ENCODE peak calls at places on chromosomes 13 and 19, in six cellular contexts. One of them, this sample, is unnamed.

GRCh38 chr13:110070511-110071120 is 236.3 kb downstream of the COL4A1 start:
- DNase-seq in body of pancreas: no peak
- DNase-seq in neural crest cell: no peak
- DNase-seq in AG09309: peak
- DNase-seq in endothelial cell of umbilical vein: no peak
- DNase-seq in progenitor cell of endocrine pancreas: no peak
- DNase-seq in this sample: peak

GRCh38 chr19:42204684-42205083 is 12.8 kb downstream of the DEDD2 start:
- DNase-seq in body of pancreas: no peak
- DNase-seq in progenitor cell of endocrine pancreas: no peak
- DNase-seq in endothelial cell of umbilical vein: no peak
- DNase-seq in neural crest cell: no peak
- DNase-seq in AG09309: no peak
- DNase-seq in this sample: no peak

GRCh38 chr13:54356849-54357248 is 1328.2 kb downstream of the OLFM4 start:
- DNase-seq in AG09309: no peak
- DNase-seq in body of pancreas: no peak
- DNase-seq in endothelial cell of umbilical vein: no peak
- DNase-seq in progenitor cell of endocrine pancreas: no peak
- DNase-seq in neural crest cell: no peak
- DNase-seq in this sample: no peak

GRCh38 chr19:48636859-48637448 is at the start of gene DBP:
- DNase-seq in endothelial cell of umbilical vein: no peak
- DNase-seq in body of pancreas: no peak
- DNase-seq in progenitor cell of endocrine pancreas: no peak
- DNase-seq in AG09309: no peak
- DNase-seq in neural crest cell: no peak
- DNase-seq in this sample: no peak

GRCh38 chr19:37963190-37963947 is 56.4 kb downstream of the SIPA1L3 start:
- DNase-seq in endothelial cell of umbilical vein: peak
- DNase-seq in body of pancreas: no peak
- DNase-seq in progenitor cell of endocrine pancreas: no peak
- DNase-seq in neural crest cell: no peak
- DNase-seq in AG09309: peak
- DNase-seq in this sample: peak

GRCh38 chr19:56917998-56918397 is 77.5 kb upstream of the PEG3 start:
- DNase-seq in progenitor cell of endocrine pancreas: no peak
- DNase-seq in body of pancreas: no peak
- DNase-seq in endothelial cell of umbilical vein: no peak
- DNase-seq in neural crest cell: no peak
- DNase-seq in AG09309: no peak
- DNase-seq in this sample: no peak

GRCh38 chr19:44644391-44645016 is 794 bp downstream of the PVR start:
- DNase-seq in body of pancreas: peak
- DNase-seq in neural crest cell: peak
- DNase-seq in progenitor cell of endocrine pancreas: no peak
- DNase-seq in endothelial cell of umbilical vein: peak
- DNase-seq in AG09309: no peak
- DNase-seq in this sample: peak

GRCh38 chr13:41332829-41333228 is 21.8 kb downstream of the NAA16 start:
- DNase-seq in AG09309: no peak
- DNase-seq in progenitor cell of endocrine pancreas: no peak
- DNase-seq in body of pancreas: no peak
- DNase-seq in endothelial cell of umbilical vein: no peak
- DNase-seq in neural crest cell: no peak
- DNase-seq in this sample: no peak

GRCh38 chr13:22648325-22648758 is 532.4 kb upstream of the SGCG start:
- DNase-seq in neural crest cell: no peak
- DNase-seq in body of pancreas: no peak
- DNase-seq in AG09309: no peak
- DNase-seq in endothelial cell of umbilical vein: no peak
- DNase-seq in progenitor cell of endocrine pancreas: no peak
- DNase-seq in this sample: no peak

GRCh38 chr19:46659151-46660007 is 1.6 kb downstream of the DACT3 start:
- DNase-seq in body of pancreas: no peak
- DNase-seq in progenitor cell of endocrine pancreas: no peak
- DNase-seq in AG09309: no peak
- DNase-seq in neural crest cell: peak
- DNase-seq in endothelial cell of umbilical vein: no peak
- DNase-seq in this sample: no peak

GRCh38 chr13:74132768-74133656 is 1.2 kb downstream of the KLF12 start:
- DNase-seq in endothelial cell of umbilical vein: peak
- DNase-seq in AG09309: no peak
- DNase-seq in body of pancreas: no peak
- DNase-seq in neural crest cell: peak
- DNase-seq in progenitor cell of endocrine pancreas: no peak
- DNase-seq in this sample: peak

GRCh38 chr19:3712663-3713531 is 4.7 kb downstream of the TJP3 start:
- DNase-seq in AG09309: no peak
- DNase-seq in progenitor cell of endocrine pancreas: no peak
- DNase-seq in neural crest cell: no peak
- DNase-seq in body of pancreas: no peak
- DNase-seq in endothelial cell of umbilical vein: no peak
- DNase-seq in this sample: no peak

GRCh38 chr13:24225930-24226329 is 65.4 kb downstream of the SPATA13 start:
- DNase-seq in progenitor cell of endocrine pancreas: no peak
- DNase-seq in endothelial cell of umbilical vein: no peak
- DNase-seq in body of pancreas: no peak
- DNase-seq in AG09309: no peak
- DNase-seq in neural crest cell: no peak
- DNase-seq in this sample: no peak

GRCh38 chr19:40705362-40705651 is 11.4 kb downstream of the COQ8B start:
- DNase-seq in neural crest cell: no peak
- DNase-seq in progenitor cell of endocrine pancreas: no peak
- DNase-seq in body of pancreas: no peak
- DNase-seq in AG09309: no peak
- DNase-seq in endothelial cell of umbilical vein: no peak
- DNase-seq in this sample: no peak

GRCh38 chr19:17687857-17688784 is at the start of gene UNC13A:
- DNase-seq in endothelial cell of umbilical vein: no peak
- DNase-seq in body of pancreas: peak
- DNase-seq in AG09309: no peak
- DNase-seq in progenitor cell of endocrine pancreas: peak
- DNase-seq in neural crest cell: peak
- DNase-seq in this sample: no peak

GRCh38 chr19:48795855-48796142 is 15.0 kb downstream of the BCAT2 start:
- DNase-seq in endothelial cell of umbilical vein: no peak
- DNase-seq in progenitor cell of endocrine pancreas: no peak
- DNase-seq in AG09309: no peak
- DNase-seq in body of pancreas: no peak
- DNase-seq in neural crest cell: no peak
- DNase-seq in this sample: no peak

GRCh38 chr13:66660013-66660804 is 569.9 kb downstream of the PCDH9 start:
- DNase-seq in endothelial cell of umbilical vein: peak
- DNase-seq in progenitor cell of endocrine pancreas: no peak
- DNase-seq in neural crest cell: no peak
- DNase-seq in AG09309: no peak
- DNase-seq in body of pancreas: no peak
- DNase-seq in this sample: peak

GRCh38 chr13:21568854-21569253 is 35.1 kb downstream of the MICU2 start:
- DNase-seq in AG09309: no peak
- DNase-seq in body of pancreas: no peak
- DNase-seq in progenitor cell of endocrine pancreas: no peak
- DNase-seq in endothelial cell of umbilical vein: no peak
- DNase-seq in neural crest cell: no peak
- DNase-seq in this sample: no peak

GRCh38 chr13:21576424-21576823 is 27.5 kb downstream of the MICU2 start:
- DNase-seq in body of pancreas: no peak
- DNase-seq in endothelial cell of umbilical vein: peak
- DNase-seq in progenitor cell of endocrine pancreas: no peak
- DNase-seq in neural crest cell: no peak
- DNase-seq in AG09309: no peak
- DNase-seq in this sample: peak

GRCh38 chr13:21579754-21580316 is 24.1 kb downstream of the MICU2 start:
- DNase-seq in endothelial cell of umbilical vein: peak
- DNase-seq in body of pancreas: no peak
- DNase-seq in progenitor cell of endocrine pancreas: no peak
- DNase-seq in AG09309: no peak
- DNase-seq in neural crest cell: no peak
- DNase-seq in this sample: no peak

GRCh38 chr13:21569686-21570085 is 34.3 kb downstream of the MICU2 start:
- DNase-seq in endothelial cell of umbilical vein: no peak
- DNase-seq in neural crest cell: no peak
- DNase-seq in progenitor cell of endocrine pancreas: no peak
- DNase-seq in body of pancreas: no peak
- DNase-seq in AG09309: no peak
- DNase-seq in this sample: no peak

DNA sequence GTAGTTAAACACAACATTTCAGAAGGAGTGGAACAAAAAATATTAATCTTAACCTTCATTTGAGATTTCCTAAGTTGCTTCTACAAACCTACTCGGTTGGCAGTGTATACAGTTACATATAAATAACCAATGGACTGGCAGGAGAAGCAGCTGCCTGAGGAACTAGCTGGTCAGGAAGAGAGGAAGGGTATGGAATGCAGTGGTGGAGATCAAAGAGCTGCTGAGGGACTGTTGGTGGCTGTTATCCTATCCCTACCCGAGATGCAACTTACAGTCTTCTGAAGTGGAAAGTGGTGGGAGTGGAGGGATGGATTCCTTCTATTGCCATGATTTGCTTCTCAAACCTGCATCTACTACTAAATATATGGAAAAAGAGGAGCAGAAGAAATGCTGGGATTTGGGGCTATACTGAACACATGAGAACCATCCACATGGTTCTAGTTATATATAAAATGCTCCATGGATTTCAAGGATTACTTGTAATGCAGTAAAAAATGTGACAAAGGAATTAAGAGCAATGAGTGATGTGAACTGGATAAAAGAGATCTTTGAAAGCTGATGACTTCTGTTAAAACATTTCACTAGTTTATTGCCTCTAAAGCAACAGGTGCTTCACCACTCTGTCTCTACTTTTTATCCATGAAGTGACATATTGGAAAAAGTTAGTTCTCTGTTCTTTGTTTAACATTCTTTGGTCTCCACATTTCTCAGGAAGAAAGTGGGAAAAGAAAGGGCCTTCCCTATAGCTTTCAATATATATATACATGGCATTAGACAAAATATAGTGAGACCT is 29.9 kb downstream of the MICU2 start:
- DNase-seq in AG09309: no peak
- DNase-seq in progenitor cell of endocrine pancreas: no peak
- DNase-seq in body of pancreas: no peak
- DNase-seq in neural crest cell: no peak
- DNase-seq in endothelial cell of umbilical vein: no peak
- DNase-seq in this sample: no peak
- TF ChIP-seq CTCF in AG09309: no peak
- TF ChIP-seq CTCF in progenitor cell of endocrine pancreas: no peak
- TF ChIP-seq CTCF in body of pancreas: no peak
- TF ChIP-seq CTCF in neural crest cell: no peak
- TF ChIP-seq CTCF in endothelial cell of umbilical vein: no peak
- TF ChIP-seq CTCF in this sample: no peak

GRCh38 chr13:29936051-29936813 is 85.8 kb upstream of the UBL3 start:
- DNase-seq in endothelial cell of umbilical vein: no peak
- DNase-seq in body of pancreas: no peak
- DNase-seq in AG09309: no peak
- DNase-seq in progenitor cell of endocrine pancreas: peak
- DNase-seq in neural crest cell: no peak
- DNase-seq in this sample: no peak

GRCh38 chr13:29937379-29937778 is 87.0 kb upstream of the UBL3 start:
- DNase-seq in endothelial cell of umbilical vein: no peak
- DNase-seq in body of pancreas: no peak
- DNase-seq in progenitor cell of endocrine pancreas: no peak
- DNase-seq in AG09309: no peak
- DNase-seq in neural crest cell: no peak
- DNase-seq in this sample: no peak

GRCh38 chr13:29936961-29937360 is 86.5 kb upstream of the UBL3 start:
- DNase-seq in body of pancreas: no peak
- DNase-seq in endothelial cell of umbilical vein: no peak
- DNase-seq in AG09309: no peak
- DNase-seq in progenitor cell of endocrine pancreas: no peak
- DNase-seq in neural crest cell: no peak
- DNase-seq in this sample: no peak

GRCh38 chr13:29939158-29939557 is 88.7 kb upstream of the UBL3 start:
- DNase-seq in AG09309: no peak
- DNase-seq in endothelial cell of umbilical vein: no peak
- DNase-seq in body of pancreas: no peak
- DNase-seq in neural crest cell: no peak
- DNase-seq in progenitor cell of endocrine pancreas: no peak
- DNase-seq in this sample: no peak

DNA sequence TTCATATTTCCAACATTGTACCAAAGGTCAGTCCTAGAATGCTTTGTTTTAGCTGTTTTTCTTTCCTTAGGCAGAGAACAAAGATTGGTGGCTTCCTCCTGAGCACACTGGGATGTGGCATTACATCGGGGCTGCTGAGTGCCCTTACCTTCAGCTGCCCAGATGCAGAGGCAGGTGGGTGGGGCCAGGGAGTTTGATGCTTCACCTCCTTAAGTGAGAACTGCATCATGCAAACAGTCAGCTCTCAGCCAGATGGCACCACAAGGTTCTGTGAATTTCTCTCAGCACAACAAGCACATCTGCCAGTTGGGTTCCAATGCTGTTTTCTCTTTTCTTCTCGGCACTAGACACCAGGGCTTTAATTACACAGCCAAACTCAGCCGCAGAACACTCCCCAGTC is 87.4 kb upstream of the UBL3 start:
- DNase-seq in endothelial cell of umbilical vein: no peak
- DNase-seq in AG09309: no peak
- DNase-seq in progenitor cell of endocrine pancreas: no peak
- DNase-seq in neural crest cell: no peak
- DNase-seq in body of pancreas: no peak
- DNase-seq in this sample: no peak
- TF ChIP-seq CTCF in endothelial cell of umbilical vein: no peak
- TF ChIP-seq CTCF in AG09309: peak
- TF ChIP-seq CTCF in progenitor cell of endocrine pancreas: no peak
- TF ChIP-seq CTCF in neural crest cell: no peak
- TF ChIP-seq CTCF in body of pancreas: no peak
- TF ChIP-seq CTCF in this sample: peak

GRCh38 chr13:26095338-26095737 is 43.5 kb upstream of the SHISA2 start:
- DNase-seq in body of pancreas: no peak
- DNase-seq in AG09309: no peak
- DNase-seq in neural crest cell: no peak
- DNase-seq in progenitor cell of endocrine pancreas: no peak
- DNase-seq in endothelial cell of umbilical vein: no peak
- DNase-seq in this sample: no peak
- TF ChIP-seq CTCF in body of pancreas: no peak
- TF ChIP-seq CTCF in AG09309: no peak
- TF ChIP-seq CTCF in neural crest cell: no peak
- TF ChIP-seq CTCF in progenitor cell of endocrine pancreas: peak
- TF ChIP-seq CTCF in endothelial cell of umbilical vein: no peak
- TF ChIP-seq CTCF in this sample: no peak

DNA sequence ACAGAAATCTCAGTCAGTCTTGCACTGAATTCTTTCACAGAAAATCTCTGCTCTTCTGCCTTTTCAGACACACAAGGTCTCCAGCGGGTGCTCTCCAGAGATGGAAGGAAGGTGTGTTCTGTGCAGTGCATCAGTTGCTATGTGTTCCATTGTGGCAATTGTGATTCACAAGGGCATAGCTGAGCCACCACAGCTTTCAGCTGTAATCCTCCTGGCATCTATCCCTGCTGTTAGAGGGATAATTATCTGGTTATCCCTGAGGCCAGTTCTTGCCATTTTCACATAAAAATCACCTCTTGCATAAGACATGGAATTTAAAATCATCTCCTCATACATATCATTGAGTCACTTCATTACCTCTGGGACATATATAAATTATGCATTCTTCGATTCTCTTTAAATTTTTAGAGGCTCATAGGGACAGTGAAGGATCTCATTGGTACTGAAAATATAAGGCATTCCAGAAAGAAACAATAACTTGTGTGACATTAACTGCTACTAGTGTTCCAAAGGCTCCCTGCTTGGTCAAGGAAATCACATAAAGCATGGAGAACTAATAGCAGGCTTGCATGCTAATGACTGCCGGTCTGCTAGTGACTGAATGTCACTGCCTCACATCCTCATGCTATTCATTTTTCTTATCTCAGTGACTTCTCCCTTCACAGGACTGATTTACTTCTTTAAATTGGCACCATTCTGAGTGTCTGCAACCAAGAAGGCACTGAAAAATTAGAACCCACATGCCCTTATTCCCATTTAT is 214.0 kb downstream of the ENOX1 start:
- DNase-seq in AG09309: peak
- DNase-seq in neural crest cell: no peak
- DNase-seq in progenitor cell of endocrine pancreas: no peak
- DNase-seq in endothelial cell of umbilical vein: no peak
- DNase-seq in body of pancreas: no peak
- DNase-seq in this sample: peak
- TF ChIP-seq CTCF in AG09309: no peak
- TF ChIP-seq CTCF in neural crest cell: no peak
- TF ChIP-seq CTCF in progenitor cell of endocrine pancreas: no peak
- TF ChIP-seq CTCF in endothelial cell of umbilical vein: no peak
- TF ChIP-seq CTCF in body of pancreas: no peak
- TF ChIP-seq CTCF in this sample: no peak